ENCODE peak calls at places on chromosome 20, in six cellular contexts. L is K562, S is sigmoid colon, M is GM23338, E is HepG2, R is transverse colon. Z is an unnamed sample. For H3K4me1, the result is how much of the 10 kb centered on the place peaks cover.

GRCh38 chr20:10079964-10080363 is 45.2 kb downstream of the ANKEF1 start:
- DNase-seq in M (no peak), S (no peak), E (no peak), L (no peak), R (no peak), Z (peak)

GRCh38 chr20:19257865-19258264 is 45.4 kb downstream of the SLC24A3 start:
- DNase-seq in R (no peak), M (peak), S (no peak), L (no peak), E (no peak), Z (no peak)

GRCh38 chr20:23445596-23446217 is 6.2 kb downstream of the CSTL1 start:
- DNase-seq in M (no peak), S (no peak), E (peak), L (no peak), R (no peak), Z (no peak)

GRCh38 chr20:36572701-36573102 is 695 bp upstream of the TGIF2 start:
- DNase-seq in E (peak), M (peak), L (peak), S (no peak), R (peak), Z (peak)

GRCh38 chr20:33992145-33992922 is 1.4 kb upstream of the RALY start:
- DNase-seq in M (peak), R (no peak), S (no peak), E (no peak), L (no peak), Z (no peak)

GRCh38 chr20:5114403-5114802 is 5.4 kb downstream of the PCNA start:
- DNase-seq in L (no peak), S (no peak), M (no peak), E (no peak), R (no peak), Z (no peak)

GRCh38 chr20:32975698-32976674 is 28.2 kb downstream of the SUN5 start:
- DNase-seq in R (no peak), L (no peak), E (peak), M (no peak), S (no peak), Z (no peak)

GRCh38 chr20:56359212-56360132 is 698 bp downstream of the FAM210B start:
- DNase-seq in E (peak), L (no peak), S (peak), M (peak), R (peak), Z (peak)

GRCh38 chr20:4027590-4028265 is 12.4 kb upstream of the RNF24 start:
- DNase-seq in E (no peak), L (no peak), S (no peak), M (no peak), R (no peak), Z (no peak)

GRCh38 chr20:14792915-14793314 is 455.5 kb upstream of the FLRT3 start:
- DNase-seq in L (no peak), S (no peak), E (no peak), M (no peak), R (no peak), Z (no peak)

GRCh38 chr20:54128175-54128574 is 45.6 kb downstream of the CYP24A1 start:
- DNase-seq in R (no peak), E (no peak), L (no peak), S (no peak), M (no peak), Z (no peak)

GRCh38 chr20:4740774-4741431 is 19.2 kb downstream of the PRND start:
- DNase-seq in L (peak), E (peak), R (peak), S (no peak), M (peak), Z (no peak)

GRCh38 chr20:59002388-59002787 is 4.7 kb downstream of the CTSZ start:
- DNase-seq in L (no peak), E (no peak), M (no peak), S (no peak), R (no peak), Z (no peak)

GRCh38 chr20:4040283-4041179 is 25.2 kb upstream of the RNF24 start:
- DNase-seq in R (peak), E (no peak), M (no peak), S (peak), L (no peak), Z (no peak)

GRCh38 chr20:53434662-53435061 is 159.0 kb downstream of the ZNF217 start:
- DNase-seq in R (no peak), M (no peak), L (no peak), E (no peak), S (no peak), Z (peak)

GRCh38 chr20:60101894-60102281 is 143.7 kb downstream of the CDH26 start:
- DNase-seq in L (no peak), E (no peak), S (no peak), R (no peak), M (no peak), Z (no peak)

GRCh38 chr20:46400828-46401477 is 5.5 kb downstream of the ELMO2 start:
- DNase-seq in M (peak), S (no peak), R (no peak), E (no peak), L (no peak), Z (no peak)

GRCh38 chr20:57402206-57403125 is 11.3 kb downstream of the RBM38 start:
- DNase-seq in M (no peak), L (no peak), E (no peak), S (peak), R (no peak), Z (no peak)

GRCh38 chr20:52985687-52986086 is 13.5 kb downstream of the TSHZ2 start:
- DNase-seq in M (no peak), S (no peak), E (no peak), L (no peak), R (no peak), Z (no peak)

GRCh38 chr20:14055127-14055742 is 59.9 kb downstream of the MACROD2 start:
- DNase-seq in L (peak), R (no peak), E (peak), M (peak), S (no peak), Z (peak)

DNA sequence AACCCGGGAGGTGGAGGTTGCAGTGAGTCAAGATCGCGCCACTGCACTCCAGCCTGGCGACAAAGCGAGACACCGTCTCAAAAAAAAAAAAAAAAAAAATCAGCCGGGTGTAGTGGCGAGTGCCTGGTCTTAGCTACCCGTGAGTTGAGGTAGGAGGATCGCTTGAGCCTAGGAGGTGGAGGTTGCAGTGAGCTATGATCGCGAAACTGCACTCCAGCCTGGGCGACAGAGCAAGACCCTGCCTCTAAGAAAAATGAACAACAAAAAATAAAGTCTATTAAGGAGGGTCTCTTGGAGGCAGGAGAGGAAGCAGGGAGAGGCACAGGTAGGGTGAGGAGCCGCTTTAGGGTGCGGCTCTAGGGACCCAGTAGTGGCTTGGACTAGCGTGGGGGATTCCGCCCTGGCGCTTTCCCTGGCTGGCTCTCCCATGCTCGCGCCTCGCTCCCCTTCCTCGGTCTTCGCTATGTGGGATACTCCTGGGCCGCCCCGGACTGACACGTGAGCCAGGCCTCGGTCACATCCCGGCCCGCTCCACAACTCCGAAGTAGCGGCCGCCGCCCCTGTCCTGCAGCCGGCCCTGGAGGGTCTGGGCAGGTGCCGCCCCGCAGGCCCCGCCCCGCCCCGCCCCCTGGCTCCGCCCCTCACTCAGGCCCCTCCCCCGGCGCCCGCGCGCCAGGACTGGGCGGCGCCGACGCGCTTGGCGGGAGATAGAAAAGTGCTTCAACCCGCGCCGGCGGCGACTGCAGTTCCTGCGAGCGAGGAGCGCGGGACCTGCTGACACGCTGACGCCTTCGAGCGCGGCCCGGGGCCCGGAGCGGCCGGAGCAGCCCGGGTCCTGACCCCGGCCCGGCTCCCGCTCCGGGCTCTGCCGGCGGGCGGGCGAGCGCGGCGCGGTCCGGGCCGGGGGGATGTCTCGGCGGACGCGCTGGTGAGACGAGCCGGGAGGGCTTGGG is at the start of gene MYBL2:
- DNase-seq in R (peak), E (peak), S (no peak), L (peak), M (peak), Z (no peak)
- TF ChIP-seq POLR2AphosphoS5 in R (no peak), E (peak), S (no peak), L (peak), M (peak), Z (no peak)

GRCh38 chr20:62355527-62356142 is 11.5 kb downstream of the LAMA5 start:
- DNase-seq in S (peak), R (no peak), L (no peak), E (peak), M (no peak), Z (no peak)
- H3K4me1 ChIP-seq in S (half or more), R (half or more), L (under half), E (under half), M (under half), Z (half or more)

GRCh38 chr20:50921783-50922501 is 9.3 kb downstream of the ADNP start:
- DNase-seq in M (no peak), S (no peak), R (no peak), E (no peak), L (no peak), Z (no peak)
- TF ChIP-seq POLR2AphosphoS5 in M (no peak), S (no peak), R (no peak), E (no peak), L (no peak), Z (no peak)

GRCh38 chr20:38138086-38138777 is 26.8 kb downstream of the TGM2 start:
- DNase-seq in R (no peak), L (no peak), E (no peak), S (peak), M (no peak), Z (no peak)
- H3K4me1 ChIP-seq in R (under half), L (under half), E (under half), S (under half), M (under half), Z (under half)

GRCh38 chr20:62925420-62926228 is 681 bp downstream of the DIDO1 start:
- DNase-seq in R (peak), L (no peak), E (no peak), M (no peak), S (no peak), Z (no peak)
- TF ChIP-seq POLR2AphosphoS5 in R (no peak), L (peak), E (no peak), M (no peak), S (no peak), Z (no peak)

DNA sequence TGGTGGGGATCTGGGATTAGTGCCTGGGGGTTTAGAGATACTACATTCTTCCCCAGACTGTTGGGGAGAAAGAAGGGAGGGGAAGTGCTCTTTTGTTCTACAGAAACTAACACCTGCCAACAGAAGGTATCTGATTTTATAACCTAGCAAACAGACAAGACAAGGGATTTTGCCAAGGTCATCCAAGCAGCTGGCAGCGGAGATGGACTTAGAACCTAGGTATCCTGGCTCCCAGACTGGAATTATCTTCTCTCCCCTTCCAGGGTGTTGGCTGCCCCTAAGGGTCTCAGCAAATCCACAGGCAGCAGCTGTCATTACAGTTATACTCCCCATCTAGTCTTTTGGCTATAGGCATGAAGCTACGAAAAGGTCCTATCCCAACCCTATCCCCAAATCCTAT is 8.4 kb downstream of the SDC4 start:
- DNase-seq in E (no peak), L (no peak), S (no peak), R (no peak), M (no peak), Z (no peak)
- H3K4me1 ChIP-seq in E (half or more), L (half or more), S (half or more), R (half or more), M (half or more), Z (under half)

DNA sequence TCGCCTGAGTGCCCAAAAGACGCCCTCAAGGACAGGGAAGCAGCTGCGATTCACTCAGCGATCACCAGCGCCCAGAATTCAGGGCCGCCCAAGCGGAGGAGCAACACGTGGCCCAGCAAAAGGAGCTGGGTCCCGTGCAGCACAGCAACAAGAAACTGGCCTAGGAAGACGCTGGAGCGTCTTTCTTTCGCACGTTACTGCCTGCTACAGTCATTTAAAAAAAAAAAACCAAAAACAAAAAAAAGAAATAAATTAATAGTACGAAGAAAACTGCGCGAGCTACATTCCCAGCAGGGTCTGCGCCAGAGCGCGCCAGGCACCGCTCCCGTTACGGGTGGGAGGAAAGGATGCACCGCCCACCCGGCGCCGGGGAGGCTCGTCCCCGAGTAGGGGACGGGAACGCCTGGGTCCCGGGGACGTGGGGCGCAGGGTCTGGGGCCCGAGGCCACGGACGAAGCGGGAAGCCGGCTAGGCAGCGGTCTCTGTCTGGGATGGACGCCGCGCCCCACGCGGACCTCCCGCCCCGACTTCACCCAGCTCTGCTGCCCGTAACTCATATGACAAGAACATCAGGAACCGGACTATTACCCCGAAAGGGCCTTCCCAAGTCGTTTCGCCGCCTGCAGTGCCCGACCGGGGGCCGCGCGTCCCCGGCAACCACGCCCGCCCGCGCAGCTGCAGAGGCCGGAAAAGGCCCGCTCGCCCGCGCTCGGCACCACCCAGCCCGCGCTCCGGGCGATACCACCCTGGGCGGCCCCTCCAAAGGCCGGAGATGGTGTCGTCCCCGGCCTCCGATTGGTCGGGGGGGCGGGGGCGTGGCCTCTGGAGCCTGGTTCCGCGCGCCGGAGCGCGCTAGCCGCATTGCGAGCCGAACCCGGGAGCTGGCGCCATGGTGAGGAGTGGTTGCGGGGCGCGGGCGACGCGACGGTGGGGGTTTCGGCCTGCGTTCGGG is at the start of gene NOP56:
- DNase-seq in E (peak), L (peak), R (peak), M (peak), S (peak), Z (peak)
- TF ChIP-seq POLR2AphosphoS5 in E (peak), L (peak), R (peak), M (peak), S (peak), Z (peak)